ENCODE peak calls at places on chromosomes 11 and 22, in eight cellular contexts. V is fibroblast of the conjunctiva; Y is T-helper 9 cell; F is NCI-H187 treated with DMSO at 0.1 percent for 48 hours; H is COR-L47; D is activated CD4-positive, alpha-beta T cell treated with anti-CD3 and anti-CD28 coated beads for 36 hours; O is T-helper 2 cell; M is HT1080. R is an unnamed sample.
A peak's percentile ranks its signal among the peaks of the same experiment; 100 is the strongest.

GRCh38 chr22:38153821-38154562 is 27.6 kb downstream of the PLA2G6 start:
- DNase-seq in D (no peak), F (no peak), V (no peak), O (no peak), H (no peak), M (no peak), Y (no peak), R (no peak)

GRCh38 chr11:119236891-119237290 is 30.8 kb downstream of the CBL start:
- DNase-seq in Y (no peak), F (no peak), H (no peak), M (no peak), O (no peak), D (no peak), V (no peak), R (no peak)

GRCh38 chr11:103735497-103736032 is 300.9 kb upstream of the DDI1 start:
- DNase-seq in M (no peak), O (no peak), Y (no peak), D (no peak), F (no peak), H (no peak), V (no peak), R (no peak)

GRCh38 chr11:47189100-47189834 is 3.0 kb upstream of the PACSIN3 start:
- DNase-seq in F (no peak), D (no peak), M (peak; percentile 64), Y (no peak), V (peak; percentile 72), O (no peak), H (no peak), R (no peak)

GRCh38 chr22:26214466-26214865 is 45.2 kb downstream of the SEZ6L start:
- DNase-seq in F (no peak), M (no peak), H (no peak), V (no peak), Y (no peak), O (no peak), D (no peak), R (no peak)

GRCh38 chr11:106400949-106401545 is 323.6 kb downstream of the AASDHPPT start:
- DNase-seq in D (no peak), O (no peak), H (no peak), M (no peak), Y (no peak), V (no peak), F (no peak), R (no peak)

GRCh38 chr11:8016396-8016949 is 29.3 kb downstream of the EIF3F start:
- DNase-seq in D (no peak), V (no peak), Y (no peak), F (no peak), H (no peak), O (no peak), M (no peak), R (no peak)

GRCh38 chr22:26735019-26735409 is 77.6 kb downstream of the MIAT start:
- DNase-seq in D (no peak), V (no peak), Y (no peak), M (no peak), H (no peak), F (no peak), O (no peak), R (no peak)

GRCh38 chr11:41978951-41979350 is 519.5 kb upstream of the LRRC4C start:
- DNase-seq in Y (no peak), H (no peak), M (peak; percentile 86), D (no peak), F (no peak), O (no peak), V (no peak), R (no peak)

GRCh38 chr11:129428027-129428426 is 52.4 kb downstream of the BARX2 start:
- DNase-seq in Y (no peak), M (no peak), V (no peak), O (no peak), F (no peak), H (no peak), D (no peak), R (no peak)

GRCh38 chr11:41845066-41845465 is 385.6 kb upstream of the LRRC4C start:
- DNase-seq in Y (no peak), D (no peak), H (no peak), M (no peak), V (no peak), O (no peak), F (no peak), R (no peak)

GRCh38 chr11:13465909-13466371 is 2.9 kb upstream of the BTBD10 start:
- DNase-seq in V (peak; percentile 33), F (no peak), M (peak; percentile 61), Y (no peak), H (peak; percentile 37), O (no peak), D (no peak), R (peak; percentile 12)